ENCODE peak calls at places on chromosomes 11 and 22, in four cellular contexts. M is uterus, Z is DMS153, O is OCI-M1. I is an unnamed sample.

GRCh38 chr22:24233816-24234215 is 11.1 kb downstream of the GGT5 start:
- DNase-seq in M (no peak), Z (no peak), O (no peak), I (no peak)

GRCh38 chr11:848988-849824 is 6.6 kb downstream of the TSPAN4 start:
- DNase-seq in M (no peak), Z (no peak), O (no peak), I (no peak)

GRCh38 chr22:45499746-45500145 is 2.9 kb upstream of the FBLN1 start:
- DNase-seq in M (peak; percentile 64), Z (no peak), O (no peak), I (no peak)

GRCh38 chr22:43399338-43399979 is 12.4 kb upstream of the MPPED1 start:
- DNase-seq in M (no peak), Z (peak; percentile 18), O (no peak), I (peak; percentile 59)

GRCh38 chr22:25933158-25933788 is 191.3 kb downstream of the MYO18B start:
- DNase-seq in M (no peak), Z (no peak), O (no peak), I (no peak)

GRCh38 chr11:68581901-68582300 is 102.4 kb upstream of the GAL start:
- DNase-seq in M (no peak), Z (no peak), O (no peak), I (no peak)

GRCh38 chr22:46010177-46010867 is 33.4 kb upstream of the WNT7B start:
- DNase-seq in M (peak; percentile 47), Z (no peak), O (no peak), I (peak; percentile 71)

GRCh38 chr22:49587987-49588386 is 239.7 kb downstream of the BRD1 start:
- DNase-seq in M (no peak), Z (no peak), O (no peak), I (peak; percentile 42)

GRCh38 chr11:75733346-75734107 is 15.9 kb downstream of the MOGAT2 start:
- DNase-seq in M (no peak), Z (peak; percentile 30), O (no peak), I (no peak)